ENCODE peak calls at places on chromosomes 16 and 17, in seven cellular contexts. N, V, Y, C, P, D and T are unnamed samples.

GRCh38 chr17:55292094-55292493 is 27.3 kb downstream of the HLF start:
- DNase-seq in N (no peak), V (peak), Y (no peak), C (no peak), P (no peak), D (no peak), T (no peak)

GRCh38 chr17:73532441-73532901 is 111.8 kb downstream of the SDK2 start:
- DNase-seq in N (no peak), V (peak), Y (no peak), C (no peak), P (no peak), D (no peak), T (no peak)

GRCh38 chr16:79008869-79009179 is 591.7 kb downstream of the MAF start:
- DNase-seq in N (no peak), V (no peak), Y (no peak), C (no peak), P (no peak), D (no peak), T (no peak)

GRCh38 chr17:74545456-74546230 is at the start of gene CD300C:
- DNase-seq in N (no peak), V (no peak), Y (no peak), C (no peak), P (no peak), D (peak), T (no peak)

GRCh38 chr17:66302761-66303626 is 581 bp downstream of the PRKCA start:
- DNase-seq in N (peak), V (peak), Y (no peak), C (peak), P (peak), D (no peak), T (peak)

GRCh38 chr17:75625813-75626486 is 7.3 kb upstream of the SMIM5 start:
- DNase-seq in N (peak), V (peak), Y (no peak), C (no peak), P (peak), D (no peak), T (peak)

GRCh38 chr16:84976644-84977400 is 34.5 kb downstream of the ZDHHC7 start:
- DNase-seq in N (peak), V (no peak), Y (no peak), C (peak), P (no peak), D (no peak), T (peak)

GRCh38 chr17:50569592-50569991 is 9.1 kb downstream of the CACNA1G start:
- DNase-seq in N (no peak), V (no peak), Y (no peak), C (no peak), P (no peak), D (no peak), T (no peak)

GRCh38 chr16:19389246-19389645 is 28.4 kb upstream of the TMC5 start:
- DNase-seq in N (peak), V (peak), Y (no peak), C (peak), P (no peak), D (no peak), T (peak)

GRCh38 chr17:73224663-73225305 is 31.9 kb downstream of the COG1 start:
- DNase-seq in N (no peak), V (no peak), Y (no peak), C (no peak), P (no peak), D (no peak), T (no peak)

GRCh38 chr16:84234656-84235285 is 5.0 kb downstream of the KCNG4 start:
- DNase-seq in N (peak), V (no peak), Y (no peak), C (no peak), P (no peak), D (no peak), T (peak)

GRCh38 chr17:79420318-79421243 is 190.3 kb downstream of the RBFOX3 start:
- DNase-seq in N (peak), V (peak), Y (no peak), C (no peak), P (no peak), D (no peak), T (peak)

GRCh38 chr17:40122944-40123810 is 1.4 kb downstream of the MSL1 start:
- DNase-seq in N (no peak), V (peak), Y (no peak), C (peak), P (peak), D (no peak), T (peak)

GRCh38 chr16:57600048-57600835 is 28.2 kb upstream of the ADGRG1 start:
- DNase-seq in N (peak), V (peak), Y (no peak), C (peak), P (peak), D (no peak), T (peak)

GRCh38 chr17:45784583-45785372 is 658 bp downstream of the CRHR1 start:
- DNase-seq in N (no peak), V (peak), Y (no peak), C (peak), P (no peak), D (peak), T (no peak)

GRCh38 chr17:68011199-68011665 is 15.0 kb upstream of the C17orf58 start:
- DNase-seq in N (peak), V (peak), Y (no peak), C (peak), P (no peak), D (no peak), T (peak)

GRCh38 chr17:63455417-63455816 is 9.3 kb upstream of the CYB561 start:
- DNase-seq in N (no peak), V (no peak), Y (no peak), C (no peak), P (no peak), D (no peak), T (no peak)

GRCh38 chr16:24534634-24535033 is 4.7 kb upstream of the RBBP6 start:
- DNase-seq in N (no peak), V (no peak), Y (no peak), C (no peak), P (no peak), D (no peak), T (peak)

GRCh38 chr16:28146536-28146935 is 65.2 kb downstream of the XPO6 start:
- DNase-seq in N (no peak), V (peak), Y (no peak), C (no peak), P (no peak), D (no peak), T (no peak)

GRCh38 chr16:88318091-88318494 is 64.7 kb upstream of the ZNF469 start:
- DNase-seq in N (no peak), V (no peak), Y (no peak), C (no peak), P (no peak), D (no peak), T (no peak)

GRCh38 chr16:89410794-89411309 is 79.5 kb downstream of the ANKRD11 start:
- DNase-seq in N (peak), V (no peak), Y (peak), C (peak), P (peak), D (no peak), T (peak)

GRCh38 chr17:4482338-4483011 is 16.2 kb upstream of the SPNS2 start:
- DNase-seq in N (no peak), V (peak), Y (no peak), C (no peak), P (no peak), D (no peak), T (no peak)
- H3K4me3 ChIP-seq in N (no peak), V (no peak), Y (no peak), C (no peak), P (no peak), D (no peak), T (no peak)

GRCh38 chr17:27458524-27458908 is 2.3 kb downstream of the KSR1 start:
- DNase-seq in N (no peak), V (peak), Y (no peak), C (no peak), P (no peak), D (no peak), T (no peak)

GRCh38 chr17:27457405-27457730 is 1.1 kb downstream of the KSR1 start:
- DNase-seq in N (no peak), V (no peak), Y (no peak), C (no peak), P (no peak), D (no peak), T (no peak)

GRCh38 chr17:27459433-27459832 is 3.2 kb downstream of the KSR1 start:
- DNase-seq in N (no peak), V (no peak), Y (no peak), C (no peak), P (no peak), D (no peak), T (no peak)

GRCh38 chr17:27456681-27457404 is 595 bp downstream of the KSR1 start:
- DNase-seq in N (no peak), V (peak), Y (no peak), C (peak), P (no peak), D (no peak), T (no peak)

DNA sequence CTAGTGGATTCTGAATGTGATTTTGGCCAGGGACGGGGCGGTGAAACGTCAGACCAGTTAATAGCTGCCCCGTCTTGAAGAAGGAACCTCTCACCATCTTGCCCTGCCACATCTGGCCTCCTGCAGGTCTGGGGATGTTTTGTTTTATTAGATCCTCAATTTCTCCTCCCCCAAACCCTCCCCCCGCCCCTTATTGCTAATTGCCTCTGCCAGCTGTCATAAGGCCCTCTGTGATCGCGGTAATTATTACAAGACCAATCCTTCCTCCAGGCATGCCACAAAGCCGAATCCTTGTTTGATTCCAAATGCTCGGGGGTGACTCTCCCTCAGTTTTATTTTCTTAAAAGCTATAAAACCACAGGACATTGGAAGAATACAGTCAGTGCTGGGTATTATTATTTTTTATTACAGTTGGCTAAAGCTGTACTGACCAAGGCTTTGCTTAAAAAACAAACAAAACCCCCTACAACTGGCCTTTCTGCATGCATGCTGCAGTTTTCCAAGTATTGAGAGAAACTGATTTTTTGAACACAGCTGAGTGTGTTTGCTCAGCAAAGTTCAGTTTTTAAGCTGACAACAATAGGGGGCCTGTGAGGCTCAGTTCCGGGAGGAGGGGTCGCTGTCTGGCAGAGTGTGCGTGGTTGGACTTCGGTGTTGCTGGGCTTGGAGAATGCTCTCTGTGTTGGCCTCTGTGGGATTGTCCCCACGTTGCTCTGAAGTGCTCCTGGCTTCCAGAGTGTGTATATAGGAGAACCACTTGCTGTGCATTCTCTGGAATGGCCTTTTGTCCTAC is 1.7 kb downstream of the KSR1 start:
- DNase-seq in N (peak), V (peak), Y (peak), C (no peak), P (peak), D (peak), T (peak)
- TF ChIP-seq CTCF in N (no peak), V (peak), Y (no peak), C (no peak), P (no peak), D (no peak), T (no peak)

GRCh38 chr16:14309906-14310305 is 238.8 kb downstream of the MRTFB start:
- DNase-seq in N (peak), V (peak), Y (no peak), C (no peak), P (peak), D (no peak), T (peak)

GRCh38 chr16:14309001-14309886 is 238.1 kb downstream of the MRTFB start:
- DNase-seq in N (no peak), V (peak), Y (no peak), C (no peak), P (peak), D (no peak), T (no peak)

GRCh38 chr16:14315683-14316320 is 244.7 kb downstream of the MRTFB start:
- DNase-seq in N (no peak), V (no peak), Y (no peak), C (no peak), P (no peak), D (no peak), T (no peak)

GRCh38 chr16:14310519-14310991 is 239.4 kb downstream of the MRTFB start:
- DNase-seq in N (peak), V (peak), Y (no peak), C (no peak), P (peak), D (no peak), T (peak)

GRCh38 chr16:14314116-14314515 is 243.0 kb downstream of the MRTFB start:
- DNase-seq in N (no peak), V (no peak), Y (no peak), C (no peak), P (no peak), D (no peak), T (no peak)
- H3K4me3 ChIP-seq in N (no peak), V (no peak), Y (no peak), C (no peak), P (no peak), D (no peak), T (no peak)

GRCh38 chr17:8223356-8224063 is 13.1 kb upstream of the AURKB start:
- DNase-seq in N (peak), V (peak), Y (no peak), C (peak), P (peak), D (peak), T (peak)
- TF ChIP-seq CTCF in N (peak), V (peak), Y (peak), C (peak), P (peak), D (no peak), T (peak)

GRCh38 chr17:81902653-81903414 is 796 bp downstream of the NPB start:
- DNase-seq in N (no peak), V (peak), Y (no peak), C (no peak), P (no peak), D (no peak), T (no peak)

GRCh38 chr17:81900181-81900820 is 1.7 kb upstream of the NPB start:
- DNase-seq in N (no peak), V (no peak), Y (no peak), C (no peak), P (no peak), D (no peak), T (no peak)

GRCh38 chr17:81902023-81902652 is at the start of gene NPB:
- DNase-seq in N (no peak), V (peak), Y (no peak), C (no peak), P (no peak), D (no peak), T (no peak)

GRCh38 chr17:81899514-81900166 is 2.4 kb upstream of the NPB start:
- DNase-seq in N (no peak), V (no peak), Y (no peak), C (no peak), P (no peak), D (no peak), T (no peak)

GRCh38 chr17:81901167-81902022 is 643 bp upstream of the NPB start:
- DNase-seq in N (no peak), V (no peak), Y (no peak), C (no peak), P (no peak), D (no peak), T (no peak)
- H3K4me3 ChIP-seq in N (no peak), V (no peak), Y (no peak), C (peak), P (peak), D (no peak), T (no peak)

DNA sequence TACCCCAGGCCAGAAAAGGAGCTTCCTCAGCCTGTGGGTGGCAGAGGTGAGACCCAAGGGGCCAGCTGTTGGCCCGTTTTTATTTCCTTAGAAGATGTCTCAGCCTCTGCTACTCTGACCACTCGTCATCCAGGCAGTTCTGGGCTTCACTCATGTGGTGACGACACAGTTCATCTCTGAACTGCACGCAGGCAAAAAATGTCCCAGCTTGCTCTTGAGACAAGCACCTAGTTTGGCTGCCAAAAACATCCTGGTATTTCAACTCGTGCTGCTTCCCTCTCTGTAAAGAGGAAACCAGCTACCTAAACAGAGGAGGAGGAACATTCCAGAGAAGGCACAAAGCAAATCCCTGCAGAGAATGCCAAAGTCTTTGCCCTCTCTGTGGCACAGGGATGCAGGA is 125.7 kb downstream of the XYLT1 start:
- DNase-seq in N (no peak), V (no peak), Y (no peak), C (no peak), P (peak), D (no peak), T (peak)
- TF ChIP-seq CTCF in N (no peak), V (no peak), Y (no peak), C (no peak), P (no peak), D (no peak), T (no peak)

GRCh38 chr17:76957600-76958464 is 89.6 kb downstream of the MGAT5B start:
- DNase-seq in N (no peak), V (no peak), Y (no peak), C (no peak), P (peak), D (no peak), T (peak)
- H3K4me3 ChIP-seq in N (no peak), V (no peak), Y (no peak), C (no peak), P (no peak), D (no peak), T (no peak)

GRCh38 chr17:80575057-80575875 is 30.6 kb downstream of the RPTOR start:
- DNase-seq in N (peak), V (peak), Y (peak), C (peak), P (peak), D (peak), T (peak)
- TF ChIP-seq CTCF in N (no peak), V (peak), Y (peak), C (peak), P (peak), D (peak), T (peak)

GRCh38 chr16:69234460-69234859 is 47.5 kb downstream of the SNTB2 start:
- DNase-seq in N (no peak), V (no peak), Y (no peak), C (no peak), P (no peak), D (no peak), T (no peak)

GRCh38 chr16:69233124-69233523 is 46.2 kb downstream of the SNTB2 start:
- DNase-seq in N (no peak), V (no peak), Y (no peak), C (no peak), P (no peak), D (no peak), T (no peak)

GRCh38 chr16:69241911-69242310 is 54.9 kb downstream of the SNTB2 start:
- DNase-seq in N (peak), V (no peak), Y (no peak), C (no peak), P (peak), D (no peak), T (no peak)

GRCh38 chr16:69240336-69240735 is 53.4 kb downstream of the SNTB2 start:
- DNase-seq in N (no peak), V (no peak), Y (no peak), C (no peak), P (peak), D (no peak), T (peak)

GRCh38 chr16:69236319-69236718 is 49.4 kb downstream of the SNTB2 start:
- DNase-seq in N (no peak), V (no peak), Y (no peak), C (no peak), P (no peak), D (no peak), T (no peak)
- H3K4me3 ChIP-seq in N (no peak), V (no peak), Y (no peak), C (no peak), P (no peak), D (no peak), T (no peak)

GRCh38 chr16:30922960-30923535 is 324 bp upstream of the FBXL19 start:
- DNase-seq in N (peak), V (peak), Y (peak), C (peak), P (peak), D (peak), T (peak)
- TF ChIP-seq CTCF in N (no peak), V (no peak), Y (no peak), C (no peak), P (no peak), D (no peak), T (no peak)